ENCODE peak calls at places on chromosomes 4 and X, in eight cellular contexts. One of them, this sample, is unnamed.

GRCh38 chr4:143411527-143412480 is 75.1 kb downstream of the GAB1 start:
- DNase-seq in K562: no peak
- DNase-seq in endothelial cell of umbilical vein: peak
- DNase-seq in SK-N-SH: no peak
- DNase-seq in HCT116: no peak
- DNase-seq in H1: no peak
- DNase-seq in A549: no peak
- DNase-seq in GM12878: no peak
- DNase-seq in this sample: no peak

GRCh38 chr4:27702710-27703431 is 842.2 kb downstream of the STIM2 start:
- DNase-seq in K562: peak
- DNase-seq in endothelial cell of umbilical vein: no peak
- DNase-seq in SK-N-SH: peak
- DNase-seq in HCT116: peak
- DNase-seq in H1: no peak
- DNase-seq in A549: no peak
- DNase-seq in GM12878: no peak
- DNase-seq in this sample: peak

GRCh38 chrX:4550018-4550417 is 836.6 kb upstream of the PRKX start:
- DNase-seq in K562: no peak
- DNase-seq in endothelial cell of umbilical vein: no peak
- DNase-seq in SK-N-SH: peak
- DNase-seq in HCT116: no peak
- DNase-seq in H1: no peak
- DNase-seq in A549: no peak
- DNase-seq in GM12878: no peak
- DNase-seq in this sample: peak

GRCh38 chr4:158008551-158009218 is 164.1 kb downstream of the GASK1B start:
- DNase-seq in K562: no peak
- DNase-seq in endothelial cell of umbilical vein: peak
- DNase-seq in SK-N-SH: no peak
- DNase-seq in HCT116: no peak
- DNase-seq in H1: no peak
- DNase-seq in A549: no peak
- DNase-seq in GM12878: no peak
- DNase-seq in this sample: no peak

GRCh38 chr4:56840559-56840958 is 19.1 kb upstream of the SPINK2 start:
- DNase-seq in K562: no peak
- DNase-seq in endothelial cell of umbilical vein: no peak
- DNase-seq in SK-N-SH: no peak
- DNase-seq in HCT116: no peak
- DNase-seq in H1: no peak
- DNase-seq in A549: no peak
- DNase-seq in GM12878: no peak
- DNase-seq in this sample: peak

GRCh38 chr4:164440196-164440595 is 313.7 kb upstream of the SMIM31 start:
- DNase-seq in K562: peak
- DNase-seq in endothelial cell of umbilical vein: no peak
- DNase-seq in SK-N-SH: no peak
- DNase-seq in HCT116: no peak
- DNase-seq in H1: no peak
- DNase-seq in A549: no peak
- DNase-seq in GM12878: no peak
- DNase-seq in this sample: no peak

GRCh38 chrX:39356119-39356807 is 555.0 kb downstream of the MID1IP1 start:
- DNase-seq in K562: no peak
- DNase-seq in endothelial cell of umbilical vein: no peak
- DNase-seq in SK-N-SH: no peak
- DNase-seq in HCT116: no peak
- DNase-seq in H1: no peak
- DNase-seq in A549: no peak
- DNase-seq in GM12878: no peak
- DNase-seq in this sample: no peak

GRCh38 chr4:53500552-53500951 is 90.7 kb downstream of the LNX1 start:
- DNase-seq in K562: no peak
- DNase-seq in endothelial cell of umbilical vein: no peak
- DNase-seq in SK-N-SH: no peak
- DNase-seq in HCT116: no peak
- DNase-seq in H1: no peak
- DNase-seq in A549: no peak
- DNase-seq in GM12878: no peak
- DNase-seq in this sample: no peak

GRCh38 chrX:7024850-7025249 is 122.7 kb upstream of the STS start:
- DNase-seq in K562: no peak
- DNase-seq in endothelial cell of umbilical vein: no peak
- DNase-seq in SK-N-SH: no peak
- DNase-seq in HCT116: no peak
- DNase-seq in H1: no peak
- DNase-seq in A549: no peak
- DNase-seq in GM12878: no peak
- DNase-seq in this sample: no peak

GRCh38 chrX:154780968-154781367 is 18.3 kb downstream of the DKC1 start:
- DNase-seq in K562: no peak
- DNase-seq in endothelial cell of umbilical vein: no peak
- DNase-seq in SK-N-SH: no peak
- DNase-seq in HCT116: no peak
- DNase-seq in H1: no peak
- DNase-seq in A549: no peak
- DNase-seq in GM12878: no peak
- DNase-seq in this sample: no peak

DNA sequence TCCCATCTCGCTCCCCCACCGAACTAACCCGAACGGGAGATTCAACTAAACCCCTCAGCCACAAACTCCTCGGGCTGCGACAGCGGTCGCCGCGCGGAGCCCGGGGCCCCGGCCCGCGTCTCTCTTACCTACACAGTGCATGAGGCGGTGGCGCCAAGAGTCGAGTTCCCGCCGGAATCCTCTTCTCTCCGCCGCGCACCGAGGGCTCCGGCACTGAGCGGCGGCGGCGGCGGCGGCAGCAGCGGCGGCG is 160 bp downstream of the LCORL start:
- DNase-seq in K562: no peak
- DNase-seq in endothelial cell of umbilical vein: no peak
- DNase-seq in SK-N-SH: peak
- DNase-seq in HCT116: no peak
- DNase-seq in H1: no peak
- DNase-seq in A549: no peak
- DNase-seq in GM12878: no peak
- DNase-seq in this sample: no peak
- H3K4me3 ChIP-seq in K562: peak
- H3K4me3 ChIP-seq in endothelial cell of umbilical vein: peak
- H3K4me3 ChIP-seq in SK-N-SH: peak
- H3K4me3 ChIP-seq in HCT116: peak
- H3K4me3 ChIP-seq in H1: peak
- H3K4me3 ChIP-seq in A549: peak
- H3K4me3 ChIP-seq in GM12878: peak
- H3K4me3 ChIP-seq in this sample: peak

GRCh38 chr4:6607368-6608050 is 32.5 kb downstream of the MAN2B2 start:
- DNase-seq in K562: no peak
- DNase-seq in endothelial cell of umbilical vein: no peak
- DNase-seq in SK-N-SH: no peak
- DNase-seq in HCT116: no peak
- DNase-seq in H1: no peak
- DNase-seq in A549: no peak
- DNase-seq in GM12878: peak
- DNase-seq in this sample: no peak

GRCh38 chr4:6609415-6610079 is 30.9 kb upstream of the MRFAP1 start:
- DNase-seq in K562: no peak
- DNase-seq in endothelial cell of umbilical vein: no peak
- DNase-seq in SK-N-SH: no peak
- DNase-seq in HCT116: no peak
- DNase-seq in H1: no peak
- DNase-seq in A549: no peak
- DNase-seq in GM12878: no peak
- DNase-seq in this sample: no peak

GRCh38 chr4:6606465-6607235 is 31.7 kb downstream of the MAN2B2 start:
- DNase-seq in K562: no peak
- DNase-seq in endothelial cell of umbilical vein: no peak
- DNase-seq in SK-N-SH: no peak
- DNase-seq in HCT116: no peak
- DNase-seq in H1: no peak
- DNase-seq in A549: no peak
- DNase-seq in GM12878: no peak
- DNase-seq in this sample: peak

GRCh38 chr4:6610856-6611430 is 29.5 kb upstream of the MRFAP1 start:
- DNase-seq in K562: no peak
- DNase-seq in endothelial cell of umbilical vein: no peak
- DNase-seq in SK-N-SH: no peak
- DNase-seq in HCT116: no peak
- DNase-seq in H1: no peak
- DNase-seq in A549: no peak
- DNase-seq in GM12878: no peak
- DNase-seq in this sample: no peak

GRCh38 chr4:6608758-6609414 is 31.6 kb upstream of the MRFAP1 start:
- DNase-seq in K562: peak
- DNase-seq in endothelial cell of umbilical vein: no peak
- DNase-seq in SK-N-SH: no peak
- DNase-seq in HCT116: no peak
- DNase-seq in H1: peak
- DNase-seq in A549: no peak
- DNase-seq in GM12878: no peak
- DNase-seq in this sample: peak
- TF ChIP-seq MAX in K562: no peak
- TF ChIP-seq MAX in endothelial cell of umbilical vein: no peak
- TF ChIP-seq MAX in SK-N-SH: no peak
- TF ChIP-seq MAX in HCT116: no peak
- TF ChIP-seq MAX in H1: no peak
- TF ChIP-seq MAX in A549: no peak
- TF ChIP-seq MAX in GM12878: no peak
- TF ChIP-seq MAX in this sample: no peak

GRCh38 chr4:6470502-6471302 is 1.7 kb downstream of the PPP2R2C start:
- DNase-seq in K562: peak
- DNase-seq in endothelial cell of umbilical vein: peak
- DNase-seq in SK-N-SH: peak
- DNase-seq in HCT116: no peak
- DNase-seq in H1: no peak
- DNase-seq in A549: peak
- DNase-seq in GM12878: no peak
- DNase-seq in this sample: peak

GRCh38 chr4:6472387-6473263 is at the start of gene PPP2R2C:
- DNase-seq in K562: peak
- DNase-seq in endothelial cell of umbilical vein: no peak
- DNase-seq in SK-N-SH: peak
- DNase-seq in HCT116: no peak
- DNase-seq in H1: no peak
- DNase-seq in A549: peak
- DNase-seq in GM12878: no peak
- DNase-seq in this sample: no peak

GRCh38 chr4:6469898-6470501 is 2.4 kb downstream of the PPP2R2C start:
- DNase-seq in K562: no peak
- DNase-seq in endothelial cell of umbilical vein: no peak
- DNase-seq in SK-N-SH: no peak
- DNase-seq in HCT116: no peak
- DNase-seq in H1: no peak
- DNase-seq in A549: peak
- DNase-seq in GM12878: no peak
- DNase-seq in this sample: no peak

GRCh38 chr4:6472008-6472386 is 417 bp downstream of the PPP2R2C start:
- DNase-seq in K562: no peak
- DNase-seq in endothelial cell of umbilical vein: no peak
- DNase-seq in SK-N-SH: no peak
- DNase-seq in HCT116: no peak
- DNase-seq in H1: no peak
- DNase-seq in A549: no peak
- DNase-seq in GM12878: no peak
- DNase-seq in this sample: no peak

DNA sequence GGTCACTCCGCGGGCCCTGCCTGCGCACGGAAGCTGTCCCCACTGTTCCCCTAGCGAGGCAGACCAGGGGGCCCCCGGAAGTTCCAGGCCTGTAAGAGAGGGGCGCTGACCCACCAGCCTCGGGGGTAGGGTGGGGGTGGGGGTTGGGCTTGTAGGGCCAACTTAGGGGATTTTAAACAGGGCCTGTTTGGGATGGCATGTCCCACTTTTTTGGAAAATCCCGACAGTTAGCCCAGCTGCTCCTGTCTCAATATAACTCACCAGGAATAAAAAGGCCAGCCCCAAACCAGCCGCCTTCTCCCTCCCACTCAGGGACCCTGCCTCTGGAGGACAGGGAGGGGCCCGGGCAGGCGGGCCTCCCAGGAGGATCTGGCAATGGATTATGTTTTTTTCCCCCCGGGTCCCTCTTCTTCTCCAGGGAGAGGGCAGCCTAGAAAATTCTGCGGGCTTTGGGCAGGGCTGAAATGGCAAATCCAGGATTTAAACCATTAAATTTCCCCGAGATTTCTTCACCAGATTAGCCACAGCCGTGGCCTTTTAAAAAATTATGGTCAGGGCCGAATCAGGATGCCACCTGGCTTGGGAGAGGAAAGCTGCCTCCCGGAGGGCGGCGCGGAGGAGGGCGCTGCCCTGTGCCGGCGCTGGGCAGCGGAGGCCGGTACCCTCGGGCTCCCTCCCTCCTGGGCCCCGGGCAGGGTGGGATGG is 959 bp downstream of the PPP2R2C start:
- DNase-seq in K562: no peak
- DNase-seq in endothelial cell of umbilical vein: no peak
- DNase-seq in SK-N-SH: peak
- DNase-seq in HCT116: no peak
- DNase-seq in H1: no peak
- DNase-seq in A549: peak
- DNase-seq in GM12878: no peak
- DNase-seq in this sample: no peak
- H3K4me3 ChIP-seq in K562: no peak
- H3K4me3 ChIP-seq in endothelial cell of umbilical vein: no peak
- H3K4me3 ChIP-seq in SK-N-SH: no peak
- H3K4me3 ChIP-seq in HCT116: peak
- H3K4me3 ChIP-seq in H1: peak
- H3K4me3 ChIP-seq in A549: peak
- H3K4me3 ChIP-seq in GM12878: no peak
- H3K4me3 ChIP-seq in this sample: no peak

GRCh38 chr4:98728871-98729270 is 70.5 kb upstream of the TSPAN5 start:
- DNase-seq in K562: no peak
- DNase-seq in endothelial cell of umbilical vein: no peak
- DNase-seq in SK-N-SH: peak
- DNase-seq in HCT116: no peak
- DNase-seq in H1: no peak
- DNase-seq in A549: no peak
- DNase-seq in GM12878: no peak
- DNase-seq in this sample: peak

GRCh38 chr4:98733601-98734000 is 75.2 kb upstream of the TSPAN5 start:
- DNase-seq in K562: no peak
- DNase-seq in endothelial cell of umbilical vein: no peak
- DNase-seq in SK-N-SH: no peak
- DNase-seq in HCT116: no peak
- DNase-seq in H1: no peak
- DNase-seq in A549: no peak
- DNase-seq in GM12878: no peak
- DNase-seq in this sample: no peak

GRCh38 chr4:98728433-98728832 is 70.0 kb upstream of the TSPAN5 start:
- DNase-seq in K562: peak
- DNase-seq in endothelial cell of umbilical vein: peak
- DNase-seq in SK-N-SH: peak
- DNase-seq in HCT116: no peak
- DNase-seq in H1: no peak
- DNase-seq in A549: no peak
- DNase-seq in GM12878: no peak
- DNase-seq in this sample: peak
- TF ChIP-seq MAX in K562: no peak
- TF ChIP-seq MAX in endothelial cell of umbilical vein: no peak
- TF ChIP-seq MAX in SK-N-SH: peak
- TF ChIP-seq MAX in HCT116: no peak
- TF ChIP-seq MAX in H1: no peak
- TF ChIP-seq MAX in A549: no peak
- TF ChIP-seq MAX in GM12878: no peak
- TF ChIP-seq MAX in this sample: peak

This sample was measured in NB4.